ENCODE peak calls at places on chromosomes 1 and 21, in five cellular contexts. E, F, U, C and G are unnamed samples.

GRCh38 chr1:26582836-26583460 is 53.4 kb downstream of the RPS6KA1 start:
- DNase-seq in F (no peak), E (no peak), C (peak; percentile 56), U (no peak), G (no peak)

GRCh38 chr1:69915347-69915746 is 290.0 kb downstream of the LRRC40 start:
- DNase-seq in C (no peak), U (no peak), F (no peak), E (no peak), G (no peak)

GRCh38 chr1:232705815-232706575 is 76.1 kb upstream of the SIPA1L2 start:
- DNase-seq in F (no peak), U (no peak), C (no peak), E (no peak), G (no peak)

GRCh38 chr21:34640858-34641257 is 25.9 kb upstream of the RCAN1 start:
- DNase-seq in F (peak; percentile 3), C (no peak), E (no peak), U (no peak), G (no peak)

GRCh38 chr1:172680733-172681275 is 21.9 kb downstream of the FASLG start:
- DNase-seq in F (no peak), U (no peak), E (no peak), C (no peak), G (peak; percentile 5)

GRCh38 chr1:205598841-205599666 is 32.8 kb downstream of the ELK4 start:
- DNase-seq in F (no peak), E (no peak), C (no peak), U (no peak), G (no peak)

GRCh38 chr1:85048296-85049064 is at the start of gene MCOLN3:
- DNase-seq in E (no peak), F (peak; percentile 75), C (no peak), U (peak; percentile 16), G (peak; percentile 77)

GRCh38 chr1:6635161-6635909 is 10.7 kb downstream of the THAP3 start:
- DNase-seq in F (no peak), C (no peak), U (no peak), E (no peak), G (no peak)

GRCh38 chr1:165562576-165562975 is 18.8 kb downstream of the LRRC52 start:
- DNase-seq in U (no peak), F (no peak), E (no peak), C (no peak), G (no peak)

GRCh38 chr1:94617139-94617805 is 75.7 kb upstream of the F3 start:
- DNase-seq in F (no peak), E (no peak), U (no peak), C (no peak), G (no peak)

GRCh38 chr21:28639742-28640141 is 352.9 kb downstream of the LTN1 start:
- DNase-seq in U (no peak), F (no peak), E (no peak), C (no peak), G (no peak)

GRCh38 chr1:164165466-164165865 is 393.5 kb upstream of the PBX1 start:
- DNase-seq in F (no peak), E (no peak), U (no peak), C (no peak), G (no peak)

GRCh38 chr21:46108827-46109226 is 10.9 kb downstream of the COL6A2 start:
- DNase-seq in F (no peak), U (no peak), C (no peak), E (no peak), G (no peak)

GRCh38 chr1:192439373-192440025 is 122.7 kb downstream of the RGS21 start:
- DNase-seq in U (no peak), C (no peak), F (no peak), E (peak; percentile 5), G (no peak)

GRCh38 chr1:189673223-189673622 is 804.4 kb downstream of the BRINP3 start:
- DNase-seq in F (no peak), C (no peak), U (no peak), E (no peak), G (no peak)

GRCh38 chr21:16195476-16195875 is 465.7 kb downstream of the USP25 start:
- DNase-seq in E (no peak), F (no peak), U (no peak), C (no peak), G (no peak)

GRCh38 chr1:217137210-217137871 is 414.1 kb upstream of the ESRRG start:
- DNase-seq in E (no peak), C (no peak), U (no peak), F (peak; percentile 72), G (peak; percentile 66)

GRCh38 chr1:39833121-39833520 is 44.5 kb upstream of the BMP8B start:
- DNase-seq in U (no peak), C (no peak), E (no peak), F (no peak), G (no peak)

GRCh38 chr1:19384113-19384512 is 72.0 kb downstream of the SLC66A1 start:
- DNase-seq in E (no peak), C (no peak), U (peak; percentile 54), F (no peak), G (no peak)

GRCh38 chr21:37225440-37225839 is 41.7 kb downstream of the VPS26C start:
- DNase-seq in C (no peak), U (no peak), F (peak; percentile 16), E (no peak), G (no peak)

GRCh38 chr1:219279017-219279770 is 105.5 kb downstream of the LYPLAL1 start:
- DNase-seq in U (no peak), F (no peak), C (no peak), E (peak; percentile 56), G (no peak)

GRCh38 chr1:22154063-22154462 is 11.2 kb upstream of the WNT4 start:
- DNase-seq in U (no peak), E (no peak), F (no peak), C (no peak), G (no peak)

GRCh38 chr1:3911981-3912808 is 12.1 kb upstream of the C1orf174 start:
- DNase-seq in C (no peak), U (no peak), F (no peak), E (no peak), G (no peak)

GRCh38 chr1:53733447-53733931 is 5.5 kb downstream of the GLIS1 start:
- DNase-seq in F (no peak), U (no peak), C (no peak), E (no peak), G (no peak)

GRCh38 chr1:201180901-201181300 is 9.7 kb upstream of the IGFN1 start:
- DNase-seq in F (no peak), U (no peak), E (no peak), C (no peak), G (no peak)

GRCh38 chr1:8540266-8540926 is 222.5 kb downstream of the SLC45A1 start:
- DNase-seq in U (no peak), F (no peak), C (no peak), E (no peak), G (no peak)

GRCh38 chr1:35715568-35716002 is 3.1 kb downstream of the C1orf216 start:
- DNase-seq in C (peak; percentile 42), F (peak; percentile 88), U (peak; percentile 74), E (peak; percentile 68), G (peak; percentile 92)

GRCh38 chr21:26801524-26801923 is 43.7 kb downstream of the ADAMTS1 start:
- DNase-seq in C (no peak), E (no peak), F (no peak), U (no peak), G (no peak)
- TF ChIP-seq CREB1 in C (no peak), E (no peak), F (no peak), U (no peak), G (no peak)

DNA sequence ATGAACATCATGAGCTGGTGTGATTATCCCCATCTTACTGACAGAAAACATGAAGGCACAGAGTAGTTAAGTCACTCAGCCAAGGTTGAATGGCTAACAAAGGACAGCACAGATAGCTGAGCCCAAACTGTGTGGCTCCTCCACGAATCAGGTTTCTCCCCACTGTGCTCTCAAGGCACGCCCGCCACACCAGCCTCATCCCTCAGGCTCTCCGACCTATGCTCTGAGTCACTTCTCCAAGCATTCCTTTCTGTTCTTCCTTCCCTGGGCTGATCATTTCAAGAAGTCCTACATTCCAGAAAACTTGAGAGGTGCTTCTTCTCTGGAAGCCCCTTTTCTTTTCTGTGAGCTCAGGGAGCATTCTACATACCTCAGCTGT is 25.3 kb upstream of the SDC3 start:
- DNase-seq in E (no peak), C (no peak), U (no peak), F (no peak), G (peak; percentile 25)
- H3K27ac ChIP-seq in E (peak overlapping the region; percentile 39), C (no peak overlapping the region), U (no peak overlapping the region), F (no peak overlapping the region), G (peak overlapping the region; percentile 67)

DNA sequence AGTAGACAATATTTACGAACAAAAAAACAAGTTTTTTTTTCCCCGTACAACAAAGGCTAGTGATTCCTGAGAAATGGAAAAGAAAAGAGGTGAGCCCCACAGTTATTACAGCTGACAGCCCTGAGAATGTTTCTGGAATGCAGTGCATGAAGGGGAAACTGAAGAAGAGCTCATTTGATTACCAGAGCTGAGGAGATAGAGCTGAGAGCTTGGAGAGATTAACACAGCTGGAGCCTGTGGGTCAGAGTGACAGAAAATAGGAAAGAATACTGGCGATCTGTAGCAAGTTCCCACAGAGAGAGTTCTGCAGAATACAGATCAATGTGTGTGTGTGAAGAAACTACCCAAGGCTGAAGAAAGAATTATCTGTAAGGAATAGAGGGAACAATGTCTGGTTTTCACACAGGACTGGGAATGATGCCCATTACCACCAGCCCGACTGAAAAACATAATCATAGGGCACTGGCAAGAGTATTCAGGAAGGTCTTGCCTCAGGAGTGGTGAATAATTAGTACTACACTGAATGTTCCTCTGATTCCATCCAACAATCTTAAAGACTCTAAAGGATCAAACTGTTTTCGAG is 103.6 kb upstream of the SNX7 start:
- DNase-seq in C (no peak), F (no peak), E (no peak), U (no peak), G (peak; percentile 12)
- H3K4me2 ChIP-seq in C (no peak overlapping the region), F (no peak overlapping the region), E (no peak overlapping the region), U (no peak overlapping the region), G (no peak overlapping the region)

GRCh38 chr1:202585591-202585934 is 124.7 kb downstream of the SYT2 start:
- DNase-seq in C (no peak), F (no peak), E (no peak), U (no peak), G (no peak)

GRCh38 chr1:202587859-202588480 is 122.3 kb downstream of the SYT2 start:
- DNase-seq in C (no peak), U (no peak), F (no peak), E (no peak), G (no peak)

GRCh38 chr1:202584707-202585590 is 125.3 kb downstream of the SYT2 start:
- DNase-seq in U (no peak), E (no peak), F (no peak), C (no peak), G (no peak)

GRCh38 chr1:202588644-202589189 is 121.5 kb downstream of the SYT2 start:
- DNase-seq in U (no peak), C (no peak), E (peak; percentile 8), F (no peak), G (no peak)

DNA sequence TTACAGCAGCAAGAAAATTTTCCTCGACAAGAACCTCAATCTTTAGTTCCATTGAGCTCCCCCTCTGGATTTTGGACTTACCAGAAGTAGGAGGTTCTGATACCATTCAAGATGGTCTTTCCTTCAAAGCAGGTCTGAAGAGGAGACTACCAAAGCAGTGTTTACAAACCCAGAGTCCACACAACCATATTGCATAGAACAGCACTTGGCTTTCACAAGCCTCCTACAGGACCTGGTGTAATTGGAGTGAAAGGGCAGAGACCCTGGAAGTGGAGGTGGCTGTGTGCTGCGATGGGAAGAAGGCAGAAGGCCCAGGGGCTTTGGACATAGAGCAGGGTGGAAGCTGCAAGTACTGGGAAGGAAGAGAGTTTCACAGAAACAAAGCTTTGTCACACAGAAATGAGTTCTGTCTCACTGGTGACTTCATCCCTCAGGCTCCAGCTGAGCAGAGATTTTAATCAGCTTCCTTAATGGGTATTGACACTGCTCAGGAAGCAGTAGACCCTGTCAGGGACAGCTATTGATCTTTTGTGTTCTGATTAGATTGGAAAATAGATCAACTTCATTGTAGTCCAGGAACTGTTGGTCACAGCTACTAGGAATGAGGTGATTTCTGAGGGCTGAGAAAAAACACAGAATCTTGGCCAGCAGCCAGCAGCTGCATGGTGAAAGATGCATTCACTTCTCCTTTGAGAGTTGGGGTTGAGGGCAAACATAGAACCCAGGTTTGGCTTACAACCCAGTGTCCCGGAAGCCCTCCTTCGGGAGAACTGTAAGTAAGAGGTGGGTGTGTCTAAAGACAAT is 124.0 kb downstream of the SYT2 start:
- DNase-seq in U (no peak), F (no peak), C (peak; percentile 40), E (peak; percentile 50), G (no peak)
- TF ChIP-seq CREB1 in U (no peak), F (no peak), C (no peak), E (no peak), G (no peak)